ENCODE peak calls at places on chromosomes 6 and 20, in eight cellular contexts. C is endothelial cell; Y is pancreas; B is fibroblast of mammary gland; Q is effector CD4-positive, alpha-beta T cell; V is D341Med; J is CD8-positive, alpha-beta memory T cell; N is A549. Z is an unnamed sample.

GRCh38 chr6:90288404-90288803 is 8.2 kb downstream of the BACH2 start:
- DNase-seq in C (no peak), Y (no peak), B (peak; percentile 53), Q (no peak), V (no peak), J (no peak), N (no peak), Z (no peak)

GRCh38 chr20:62624719-62625455 is 17.4 kb upstream of the SLCO4A1 start:
- DNase-seq in C (no peak), Y (peak; percentile 67), B (no peak), Q (no peak), V (no peak), J (no peak), N (no peak), Z (no peak)

GRCh38 chr20:10705801-10706459 is 32.1 kb upstream of the JAG1 start:
- DNase-seq in C (no peak), Y (no peak), B (no peak), Q (no peak), V (no peak), J (no peak), N (peak; percentile 89), Z (no peak)

GRCh38 chr6:55853008-55854001 is 22.1 kb downstream of the BMP5 start:
- DNase-seq in C (no peak), Y (no peak), B (no peak), Q (no peak), V (no peak), J (no peak), N (no peak), Z (no peak)

GRCh38 chr6:34151321-34152041 is 5.6 kb upstream of the GRM4 start:
- DNase-seq in C (no peak), Y (no peak), B (no peak), Q (no peak), V (peak; percentile 51), J (no peak), N (no peak), Z (no peak)

GRCh38 chr6:27541212-27541931 is 68.5 kb upstream of the ZNF184 start:
- DNase-seq in C (peak; percentile 65), Y (no peak), B (peak; percentile 59), Q (no peak), V (no peak), J (no peak), N (peak; percentile 85), Z (no peak)

GRCh38 chr6:129501401-129502051 is 208.5 kb downstream of the ARHGAP18 start:
- DNase-seq in C (no peak), Y (no peak), B (peak; percentile 99), Q (no peak), V (no peak), J (no peak), N (peak; percentile 41), Z (peak; percentile 66)

GRCh38 chr20:48065833-48066232 is 280.6 kb upstream of the SULF2 start:
- DNase-seq in C (no peak), Y (no peak), B (no peak), Q (no peak), V (no peak), J (no peak), N (no peak), Z (no peak)

GRCh38 chr20:50587291-50587961 is 77.2 kb downstream of the PTPN1 start:
- DNase-seq in C (no peak), Y (no peak), B (no peak), Q (no peak), V (no peak), J (no peak), N (no peak), Z (no peak)

GRCh38 chr20:1944345-1945099 is 49.3 kb downstream of the SIRPA start:
- DNase-seq in C (no peak), Y (no peak), B (no peak), Q (no peak), V (no peak), J (no peak), N (no peak), Z (no peak)

Z was measured in lung.